ENCODE peak calls at places on chromosomes 5 and 9, in nine cellular contexts. H, P, G, Q, N, K, U, R and V are unnamed samples.

GRCh38 chr5:118548761-118549160 is 439.6 kb downstream of the DTWD2 start:
- DNase-seq in H (no peak), K (no peak), Q (peak), U (no peak), P (peak), N (no peak), R (no peak), G (no peak), V (no peak)

GRCh38 chr9:88005146-88005750 is 30.9 kb upstream of the CDK20 start:
- DNase-seq in P (peak), H (no peak), N (no peak), G (no peak), Q (peak), K (no peak), R (no peak), U (no peak), V (no peak)

GRCh38 chr9:36985769-36986547 is 48.1 kb downstream of the PAX5 start:
- DNase-seq in R (no peak), G (no peak), P (no peak), Q (no peak), N (no peak), H (no peak), U (no peak), K (no peak), V (no peak)

GRCh38 chr9:13942695-13943094 is 371.2 kb downstream of the NFIB start:
- DNase-seq in Q (peak), R (no peak), H (no peak), P (peak), G (no peak), N (no peak), U (no peak), K (peak), V (no peak)

GRCh38 chr5:68415177-68416085 is 199.9 kb downstream of the PIK3R1 start:
- DNase-seq in R (no peak), U (no peak), G (no peak), P (no peak), H (no peak), N (no peak), Q (no peak), K (no peak), V (no peak)

GRCh38 chr5:150847334-150847695 is 994 bp downstream of the IRGM start:
- DNase-seq in P (no peak), G (no peak), U (no peak), N (no peak), Q (no peak), K (no peak), R (no peak), H (no peak), V (no peak)

GRCh38 chr9:37117956-37118355 is 2.4 kb upstream of the ZCCHC7 start:
- DNase-seq in R (no peak), Q (no peak), N (no peak), H (no peak), G (no peak), K (no peak), P (no peak), U (no peak), V (no peak)

GRCh38 chr5:137629646-137630045 is 106.2 kb downstream of the KLHL3 start:
- DNase-seq in P (peak), H (no peak), U (peak), G (no peak), Q (peak), K (no peak), N (no peak), R (peak), V (no peak)

GRCh38 chr9:120432600-120432999 is 147.4 kb downstream of the CDK5RAP2 start:
- DNase-seq in R (no peak), G (no peak), K (no peak), H (no peak), P (no peak), Q (no peak), N (no peak), U (no peak), V (no peak)

GRCh38 chr9:20873240-20873860 is 158.1 kb downstream of the HACD4 start:
- DNase-seq in H (no peak), U (no peak), G (no peak), R (no peak), N (no peak), K (no peak), P (peak), Q (no peak), V (no peak)

GRCh38 chr5:12330381-12330780 is 426.1 kb upstream of the CTNND2 start:
- DNase-seq in R (no peak), H (no peak), U (no peak), N (no peak), G (no peak), P (no peak), K (no peak), Q (no peak), V (no peak)

GRCh38 chr5:140295414-140295813 is 7.5 kb downstream of the PFDN1 start:
- DNase-seq in U (no peak), N (no peak), K (peak), P (peak), G (no peak), R (peak), Q (peak), H (no peak), V (no peak)

GRCh38 chr5:123754903-123755302 is 242.9 kb downstream of the CSNK1G3 start:
- DNase-seq in G (no peak), Q (no peak), N (no peak), R (no peak), H (no peak), P (peak), U (no peak), K (no peak), V (no peak)

GRCh38 chr5:129771058-129771838 is 23.4 kb downstream of the MINAR2 start:
- DNase-seq in H (no peak), Q (peak), K (no peak), U (peak), N (peak), R (peak), P (peak), G (no peak), V (no peak)

GRCh38 chr9:112747094-112747493 is 3.5 kb upstream of the SNX30 start:
- DNase-seq in R (no peak), N (no peak), Q (no peak), G (no peak), K (no peak), H (no peak), U (no peak), P (no peak), V (no peak)

GRCh38 chr9:99264070-99264469 is 42.0 kb downstream of the SEC61B start:
- DNase-seq in H (no peak), R (no peak), Q (no peak), P (peak), G (no peak), N (no peak), U (no peak), K (no peak), V (no peak)

GRCh38 chr5:33379757-33380156 is 61.0 kb upstream of the TARS1 start:
- DNase-seq in Q (peak), P (peak), K (no peak), H (no peak), N (no peak), U (no peak), G (no peak), R (no peak), V (no peak)

GRCh38 chr9:91572044-91572443 is 148.4 kb upstream of the NFIL3 start:
- DNase-seq in H (no peak), U (no peak), Q (peak), G (no peak), N (no peak), K (no peak), P (no peak), R (no peak), V (no peak)

GRCh38 chr5:150080696-150081435 is 5.5 kb downstream of the CSF1R start:
- DNase-seq in G (no peak), H (no peak), P (no peak), N (no peak), K (no peak), U (no peak), R (no peak), Q (no peak), V (no peak)

GRCh38 chr5:175542232-175542965 is 64.0 kb downstream of the SFXN1 start:
- DNase-seq in K (no peak), Q (no peak), U (no peak), G (no peak), N (no peak), H (no peak), R (no peak), P (peak), V (no peak)

GRCh38 chr9:77513457-77513856 is 134.7 kb downstream of the GNA14 start:
- DNase-seq in R (no peak), Q (no peak), K (no peak), H (no peak), G (no peak), N (no peak), P (no peak), U (no peak), V (no peak)

GRCh38 chr9:72577212-72577753 is 55.9 kb downstream of the TMC1 start:
- DNase-seq in U (no peak), K (peak), N (no peak), P (peak), Q (peak), H (no peak), G (no peak), R (no peak), V (no peak)

GRCh38 chr9:16627967-16628366 is 242.5 kb downstream of the BNC2 start:
- DNase-seq in R (peak), Q (peak), N (no peak), G (no peak), K (no peak), U (no peak), H (no peak), P (peak), V (no peak)

GRCh38 chr9:68678430-68678829 is 26.6 kb upstream of the PIP5K1B start:
- DNase-seq in K (peak), H (no peak), Q (peak), R (no peak), U (no peak), P (peak), N (no peak), G (no peak), V (no peak)

GRCh38 chr5:87383216-87383615 is 29.5 kb downstream of the CCNH start:
- DNase-seq in U (no peak), Q (no peak), G (no peak), H (no peak), P (peak), N (no peak), R (no peak), K (no peak), V (no peak)

GRCh38 chr9:129384887-129385614 is 207.0 kb upstream of the IER5L start:
- DNase-seq in N (no peak), K (no peak), H (no peak), U (no peak), Q (no peak), G (no peak), R (no peak), P (no peak), V (peak)

GRCh38 chr9:129384138-129384886 is 206.3 kb upstream of the IER5L start:
- DNase-seq in U (no peak), G (no peak), K (no peak), P (no peak), Q (no peak), H (no peak), N (no peak), R (no peak), V (peak)

GRCh38 chr9:129383005-129383414 is 204.9 kb upstream of the IER5L start:
- DNase-seq in N (peak), U (no peak), H (peak), R (peak), K (no peak), Q (peak), G (peak), P (peak), V (peak)

GRCh38 chr9:129382281-129383004 is 204.4 kb upstream of the IER5L start:
- DNase-seq in U (no peak), G (no peak), Q (no peak), R (no peak), P (no peak), H (peak), N (no peak), K (no peak), V (peak)

DNA sequence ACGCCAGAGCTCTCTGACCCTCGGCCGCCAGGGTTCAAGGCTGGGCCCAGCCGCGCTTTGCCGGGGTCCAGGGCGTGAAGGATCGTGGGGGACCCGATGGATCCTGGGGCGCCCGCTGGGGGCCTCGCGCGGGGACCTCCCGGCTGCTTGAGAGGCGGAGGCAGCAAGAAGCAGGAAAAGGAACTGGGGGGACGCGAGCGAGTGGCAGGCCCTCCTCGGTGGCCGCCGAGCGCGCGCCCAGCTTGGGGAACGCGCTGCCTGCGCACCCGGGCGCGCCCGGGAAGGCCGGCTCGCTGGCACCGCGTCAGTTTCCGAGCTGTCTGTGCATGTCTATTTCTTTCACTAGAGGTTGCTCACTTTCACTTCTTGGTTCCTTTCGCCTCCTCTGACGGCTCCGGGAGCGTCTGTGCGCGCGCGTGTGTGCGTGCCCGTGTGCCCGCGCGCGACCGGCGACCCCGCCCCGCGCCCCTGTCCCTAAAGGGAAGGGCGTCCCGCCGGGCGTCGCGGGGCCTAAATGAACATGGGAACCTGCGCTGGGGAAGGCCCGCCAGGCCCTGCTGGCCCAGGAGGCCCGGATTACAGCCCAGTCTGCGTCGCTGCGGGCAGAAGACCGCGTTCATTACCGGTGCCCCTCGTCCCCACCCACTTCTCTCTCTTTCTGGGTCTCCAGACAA is 205.5 kb upstream of the IER5L start:
- DNase-seq in Q (peak), U (peak), H (peak), R (peak), K (peak), N (peak), P (peak), G (peak), V (peak)
- H3K4me3 ChIP-seq in Q (peak), U (peak), H (peak), R (peak), K (peak), N (peak), P (peak), G (peak), V (peak)

DNA sequence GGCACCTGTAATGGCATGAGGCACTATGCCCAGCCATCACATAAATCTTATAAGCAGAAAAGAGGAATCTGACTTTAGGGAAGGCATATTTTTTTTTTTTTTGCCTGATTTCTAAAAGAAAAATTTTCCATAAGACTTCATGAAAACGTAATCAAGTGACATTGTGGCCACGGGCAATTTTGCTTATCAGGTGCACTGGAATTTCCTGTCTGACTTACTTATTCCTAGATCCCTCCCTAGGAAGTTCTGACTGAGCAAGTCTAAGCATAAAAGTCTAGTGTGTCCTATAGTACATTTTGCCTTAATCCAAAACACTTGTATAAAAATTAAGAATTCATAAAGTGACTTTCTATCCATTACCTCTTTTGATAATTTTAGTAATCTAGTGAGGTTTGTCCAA is 12.5 kb downstream of the C5orf46 start:
- DNase-seq in U (no peak), H (no peak), Q (no peak), R (no peak), N (no peak), P (no peak), K (no peak), G (no peak), V (no peak)
- H3K27ac ChIP-seq in U (no peak), H (no peak), Q (no peak), R (no peak), N (no peak), P (no peak), K (no peak), G (no peak), V (no peak)

DNA sequence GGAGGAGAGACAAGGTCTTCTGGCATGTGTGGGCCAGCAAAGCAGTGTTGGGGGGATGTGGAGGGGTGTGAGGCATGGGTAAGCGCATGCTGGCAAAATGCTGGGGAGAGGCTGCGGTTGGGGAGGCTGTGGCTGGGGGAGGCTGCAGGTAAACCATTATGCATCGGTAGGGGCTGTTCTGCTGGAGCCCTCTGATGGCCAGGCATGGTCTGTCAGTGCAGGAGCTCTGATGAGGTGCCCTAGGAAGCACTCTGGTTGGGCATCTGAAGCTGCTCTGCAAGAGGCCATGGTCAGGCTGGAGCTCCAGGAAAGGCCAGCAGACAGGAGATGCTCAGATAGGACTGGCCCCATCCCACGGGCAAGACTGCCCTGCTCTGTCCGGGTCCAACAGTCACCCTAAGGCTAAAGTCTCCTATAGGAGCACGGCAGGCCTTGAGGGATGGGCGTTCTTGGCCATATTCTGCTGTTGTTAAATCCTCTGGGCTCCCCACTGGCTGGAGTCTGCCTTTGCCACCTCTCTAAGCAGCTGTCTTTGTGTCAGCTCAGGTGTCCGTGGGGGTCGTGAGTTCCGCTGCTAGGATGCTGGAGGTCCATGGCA is 28.7 kb downstream of the ITGA2 start:
- DNase-seq in P (no peak), Q (no peak), U (no peak), N (no peak), K (no peak), G (no peak), H (no peak), R (no peak), V (peak)
- H3K4me3 ChIP-seq in P (no peak), Q (no peak), U (no peak), N (no peak), K (no peak), G (no peak), H (no peak), R (no peak), V (no peak)

DNA sequence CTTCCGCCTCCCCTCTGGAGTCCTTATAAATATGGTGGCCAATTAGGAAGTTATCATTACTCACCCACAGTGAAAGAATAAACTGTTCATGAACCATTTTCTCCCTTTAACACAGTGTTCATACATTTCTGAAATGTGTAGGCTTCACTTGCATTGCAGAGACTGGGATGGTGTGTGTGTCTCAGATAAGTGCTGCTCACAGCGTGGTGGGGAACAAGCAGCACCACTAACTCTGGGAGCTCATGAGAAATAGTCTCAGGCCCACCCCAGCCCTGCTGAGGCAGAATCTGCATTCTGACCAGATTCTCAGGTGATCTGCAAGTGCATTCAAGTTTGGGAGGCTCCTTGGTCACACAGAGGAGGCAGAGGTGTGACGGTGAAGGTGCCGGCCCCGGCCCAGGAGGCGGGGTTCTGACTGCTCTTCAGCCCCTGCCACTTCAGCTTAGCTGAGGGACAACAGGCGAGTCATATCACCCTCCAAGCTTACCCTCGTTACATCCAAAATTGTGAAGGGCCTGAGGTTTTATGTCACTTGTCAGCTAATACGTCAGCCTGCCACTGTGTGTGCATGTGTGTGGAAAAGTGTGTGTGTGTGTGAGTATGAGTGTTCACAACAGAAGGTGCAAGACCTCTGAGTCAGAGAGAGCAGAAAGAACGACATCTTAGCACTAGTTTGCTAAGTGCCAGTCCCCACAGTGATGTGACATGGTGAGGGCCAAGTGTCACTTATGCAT is 34.7 kb downstream of the DAP start:
- DNase-seq in P (no peak), U (no peak), G (no peak), R (no peak), Q (no peak), H (no peak), K (no peak), N (no peak), V (no peak)
- H3K27ac ChIP-seq in P (no peak), U (no peak), G (peak), R (no peak), Q (no peak), H (no peak), K (peak), N (no peak), V (no peak)

GRCh38 chr9:131657031-131657377 is 82.9 kb downstream of the RAPGEF1 start:
- DNase-seq in K (no peak), N (no peak), H (no peak), R (no peak), P (no peak), U (no peak), Q (no peak), G (no peak), V (no peak)
- H3K4me3 ChIP-seq in K (no peak), N (no peak), H (no peak), R (no peak), P (no peak), U (no peak), Q (no peak), G (no peak), V (no peak)

GRCh38 chr5:142245776-142246175 is 79.0 kb downstream of the SPRY4 start:
- DNase-seq in H (no peak), K (no peak), U (no peak), R (no peak), P (peak), G (no peak), Q (no peak), N (no peak), V (no peak)
- H3K27ac ChIP-seq in H (no peak), K (peak), U (no peak), R (no peak), P (peak), G (no peak), Q (peak), N (peak), V (no peak)